ENCODE peak calls at places on chromosome 18, in nine cellular contexts. E is small intestine, K is HCT116, F is testis, R is heart right ventricle, B is sigmoid colon, S is GM23338, J is mesendoderm, D is breast epithelium. O is an unnamed sample. For H3K4me1, the result is how much of the 10 kb centered on the place peaks cover.

GRCh38 chr18:9719421-9719981 is 11.4 kb downstream of the RAB31 start:
- DNase-seq in E (no peak), K (peak), F (no peak), R (no peak), B (peak), S (no peak), J (peak), D (peak), O (no peak)

GRCh38 chr18:53380063-53380639 is 844.3 kb downstream of the MBD2 start:
- DNase-seq in E (peak), K (peak), F (no peak), R (no peak), B (no peak), S (peak), J (peak), D (no peak), O (no peak)

GRCh38 chr18:67525328-67526110 is 9.0 kb upstream of the DSEL start:
- DNase-seq in E (no peak), K (no peak), F (peak), R (peak), B (peak), S (peak), J (peak), D (peak), O (peak)

GRCh38 chr18:12895016-12895415 is 11.0 kb upstream of the PTPN2 start:
- DNase-seq in E (no peak), K (no peak), F (no peak), R (no peak), B (no peak), S (no peak), J (no peak), D (no peak), O (no peak)

GRCh38 chr18:65750421-65751144 is at the start of gene CDH7:
- DNase-seq in E (no peak), K (no peak), F (peak), R (no peak), B (no peak), S (peak), J (no peak), D (no peak), O (peak)

GRCh38 chr18:2471523-2471922 is 99.8 kb downstream of the METTL4 start:
- DNase-seq in E (no peak), K (no peak), F (no peak), R (no peak), B (no peak), S (peak), J (no peak), D (no peak), O (no peak)

GRCh38 chr18:23703057-23703986 is 14.1 kb downstream of the LAMA3 start:
- DNase-seq in E (peak), K (peak), F (peak), R (peak), B (no peak), S (peak), J (peak), D (no peak), O (no peak)

GRCh38 chr18:3554811-3555427 is 104.9 kb downstream of the TGIF1 start:
- DNase-seq in E (no peak), K (no peak), F (no peak), R (no peak), B (no peak), S (peak), J (peak), D (no peak), O (no peak)

GRCh38 chr18:80200932-80201672 is 46.2 kb downstream of the PARD6G start:
- DNase-seq in E (no peak), K (no peak), F (no peak), R (no peak), B (peak), S (no peak), J (no peak), D (no peak), O (no peak)

GRCh38 chr18:9000736-9001135 is 101.8 kb upstream of the NDUFV2 start:
- DNase-seq in E (no peak), K (no peak), F (no peak), R (no peak), B (peak), S (no peak), J (no peak), D (no peak), O (no peak)

GRCh38 chr18:53789376-53790247 is 434.9 kb downstream of the MBD2 start:
- DNase-seq in E (no peak), K (no peak), F (no peak), R (no peak), B (no peak), S (no peak), J (no peak), D (no peak), O (no peak)

GRCh38 chr18:24490545-24490944 is 30.1 kb downstream of the HRH4 start:
- DNase-seq in E (no peak), K (no peak), F (no peak), R (no peak), B (no peak), S (no peak), J (peak), D (no peak), O (no peak)

GRCh38 chr18:60331890-60332289 is 40.7 kb downstream of the MC4R start:
- DNase-seq in E (no peak), K (no peak), F (no peak), R (no peak), B (no peak), S (no peak), J (no peak), D (no peak), O (no peak)

GRCh38 chr18:23341383-23341782 is 111.7 kb upstream of the RIOK3 start:
- DNase-seq in E (no peak), K (no peak), F (no peak), R (no peak), B (no peak), S (no peak), J (no peak), D (no peak), O (no peak)

GRCh38 chr18:55861266-55861665 is 273.3 kb upstream of the TCF4 start:
- DNase-seq in E (no peak), K (no peak), F (peak), R (no peak), B (no peak), S (peak), J (peak), D (no peak), O (no peak)

GRCh38 chr18:13267517-13267916 is 49.0 kb downstream of the LDLRAD4 start:
- DNase-seq in E (no peak), K (no peak), F (no peak), R (no peak), B (no peak), S (no peak), J (peak), D (no peak), O (no peak)

GRCh38 chr18:23583071-23583865 is 3.0 kb downstream of the NPC1 start:
- DNase-seq in E (no peak), K (no peak), F (no peak), R (no peak), B (no peak), S (no peak), J (no peak), D (no peak), O (no peak)

GRCh38 chr18:70334728-70335329 is 46.0 kb downstream of the SOCS6 start:
- DNase-seq in E (no peak), K (no peak), F (no peak), R (no peak), B (no peak), S (no peak), J (no peak), D (no peak), O (no peak)

GRCh38 chr18:56248613-56249235 is 389.7 kb downstream of the TXNL1 start:
- DNase-seq in E (peak), K (no peak), F (no peak), R (no peak), B (no peak), S (no peak), J (no peak), D (no peak), O (no peak)

GRCh38 chr18:22703883-22704626 is 229.1 kb upstream of the RBBP8 start:
- DNase-seq in E (peak), K (peak), F (peak), R (peak), B (no peak), S (peak), J (peak), D (no peak), O (no peak)

GRCh38 chr18:10456718-10457499 is 2.5 kb downstream of the APCDD1 start:
- DNase-seq in E (no peak), K (no peak), F (no peak), R (no peak), B (no peak), S (no peak), J (no peak), D (no peak), O (no peak)

GRCh38 chr18:63869851-63870250 is 17.7 kb upstream of the SERPINB2 start:
- DNase-seq in E (no peak), K (no peak), F (no peak), R (no peak), B (no peak), S (no peak), J (no peak), D (no peak), O (no peak)

GRCh38 chr18:59902180-59902992 is 2.6 kb downstream of the PMAIP1 start:
- DNase-seq in E (no peak), K (no peak), F (no peak), R (no peak), B (no peak), S (no peak), J (no peak), D (no peak), O (no peak)

DNA sequence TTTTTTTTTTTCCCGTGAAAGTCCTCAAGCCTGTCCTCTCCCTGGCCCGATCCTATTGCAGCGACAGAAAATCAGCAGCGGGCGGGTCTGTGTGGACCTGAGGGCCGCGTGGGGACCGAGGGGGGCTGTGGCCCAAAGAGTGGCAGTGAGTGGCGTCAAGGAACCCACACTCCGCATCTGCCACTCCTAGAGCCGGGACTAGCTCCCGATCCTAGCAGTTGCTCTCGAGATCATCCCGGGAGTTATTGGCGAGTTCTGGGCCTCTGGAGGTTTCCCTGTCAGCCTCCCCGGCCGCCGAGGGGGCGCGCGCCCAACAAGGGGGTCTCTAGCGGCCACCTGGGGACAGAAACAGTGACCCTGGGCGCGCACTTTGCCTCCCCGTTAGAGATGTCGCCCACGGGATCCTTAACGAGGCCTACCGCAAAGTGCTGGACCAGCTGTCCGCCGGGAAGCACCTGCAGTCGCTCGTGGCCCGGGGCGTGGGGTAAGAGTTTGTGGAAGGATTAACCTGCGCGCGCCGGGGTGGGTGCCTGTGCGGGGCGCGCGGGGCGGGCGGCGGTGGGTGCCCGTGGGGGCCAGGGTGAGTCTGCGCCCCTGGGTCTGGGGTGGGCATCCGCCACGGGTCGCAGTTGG is 3.3 kb downstream of the ADCYAP1 start:
- DNase-seq in E (no peak), K (no peak), F (no peak), R (no peak), B (no peak), S (peak), J (no peak), D (no peak), O (peak)
- H3K4me3 ChIP-seq in E (peak), K (no peak), F (peak), R (peak), B (peak), S (peak), J (no peak), D (peak), O (peak)

GRCh38 chr18:6405237-6406074 is 9.3 kb downstream of the L3MBTL4 start:
- DNase-seq in E (peak), K (no peak), F (no peak), R (no peak), B (no peak), S (no peak), J (no peak), D (no peak), O (no peak)
- H3K27ac ChIP-seq in E (no peak), K (no peak), F (peak), R (no peak), B (no peak), S (no peak), J (no peak), D (peak), O (no peak)

DNA sequence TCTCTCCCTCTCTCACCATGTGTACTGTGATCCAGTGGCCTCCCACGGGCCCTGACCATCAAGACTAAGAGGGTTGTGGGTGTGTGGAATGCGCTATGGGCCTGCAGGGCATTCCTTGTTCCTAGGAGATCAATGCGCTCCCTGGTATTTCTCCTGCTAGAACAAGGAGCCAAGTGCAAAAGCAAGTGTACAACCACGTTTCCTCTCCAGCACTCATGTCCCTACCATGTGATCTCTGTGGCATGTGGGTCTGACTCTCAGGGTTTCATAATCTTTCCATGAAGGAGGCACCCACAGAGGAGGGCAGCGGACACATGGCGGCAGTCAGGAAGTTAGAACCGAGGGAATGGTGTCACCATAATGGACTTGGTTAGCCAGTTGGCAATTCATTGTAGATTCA is 91.4 kb downstream of the MAPK4 start:
- DNase-seq in E (no peak), K (no peak), F (no peak), R (no peak), B (peak), S (no peak), J (no peak), D (no peak), O (no peak)
- H3K4me1 ChIP-seq in E (under half), K (under half), F (under half), R (under half), B (half or more), S (under half), J (under half), D (under half), O (under half)

DNA sequence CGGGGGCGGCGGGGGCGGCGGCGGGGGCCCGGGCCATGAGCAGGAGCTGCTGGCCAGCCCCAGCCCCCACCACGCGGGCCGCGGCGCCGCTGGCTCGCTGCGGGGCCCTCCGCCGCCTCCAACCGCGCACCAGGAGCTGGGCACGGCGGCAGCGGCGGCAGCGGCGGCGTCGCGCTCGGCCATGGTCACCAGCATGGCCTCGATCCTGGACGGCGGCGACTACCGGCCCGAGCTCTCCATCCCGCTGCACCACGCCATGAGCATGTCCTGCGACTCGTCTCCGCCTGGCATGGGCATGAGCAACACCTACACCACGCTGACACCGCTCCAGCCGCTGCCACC is 648 bp downstream of the ONECUT2 start:
- DNase-seq in E (no peak), K (no peak), F (no peak), R (no peak), B (no peak), S (peak), J (no peak), D (no peak), O (no peak)
- H3K4me3 ChIP-seq in E (peak), K (no peak), F (no peak), R (no peak), B (peak), S (peak), J (no peak), D (no peak), O (no peak)

O was measured in lower lobe of right lung.